ENCODE peak calls at places on chromosomes 13 and 19, in seven cellular contexts. I is activated naive CD8-positive, alpha-beta T cell treated with anti-CD3 and anti-CD28 coated beads for 36 hours; H is activated T-cell treated with anti-CD3 and anti-CD28 coated beads, Interleukin-2, amount 50 U/mL, for 48 hours; Y is activated CD4-positive, alpha-beta T cell treated with anti-CD3 and anti-CD28 coated beads, Interleukin-2, amount 50 U/mL, for 24 hours; P is left lung; X is AG09309; S is stimulated activated CD8-positive, alpha-beta memory T cell treated with anti-CD3 and anti-CD28 coated beads, Interleukin-7, amount 100 ng/mL, for 24 hours. F is an unnamed sample.

GRCh38 chr13:76620036-76620435 is 266.2 kb downstream of the KCTD12 start:
- DNase-seq in I (no peak), H (no peak), S (no peak), X (no peak), P (no peak), Y (no peak), F (no peak)

GRCh38 chr19:4238831-4239230 is 8.0 kb upstream of the YJU2 start:
- DNase-seq in P (no peak), Y (no peak), H (no peak), I (no peak), S (no peak), X (no peak), F (no peak)

GRCh38 chr13:110525328-110526319 is 35.9 kb downstream of the RAB20 start:
- DNase-seq in Y (no peak), X (no peak), P (peak; percentile 83), H (no peak), S (no peak), I (peak; percentile 49), F (no peak)

GRCh38 chr13:42864952-42865634 is 83.7 kb downstream of the FAM216B start:
- DNase-seq in P (peak; percentile 17), H (no peak), S (no peak), Y (no peak), X (no peak), I (no peak), F (no peak)

GRCh38 chr13:107685876-107686275 is 529.5 kb downstream of the LIG4 start:
- DNase-seq in I (no peak), P (no peak), S (no peak), Y (no peak), X (no peak), H (no peak), F (no peak)

GRCh38 chr19:47255947-47256687 is at the start of gene CCDC9:
- DNase-seq in S (no peak), X (peak; percentile 84), Y (peak; percentile 91), H (peak; percentile 96), I (peak; percentile 98), P (peak; percentile 97), F (peak; percentile 82)

GRCh38 chr19:44851427-44851826 is 5.3 kb downstream of the NECTIN2 start:
- DNase-seq in X (no peak), S (no peak), P (no peak), I (no peak), Y (no peak), H (no peak), F (no peak)

GRCh38 chr13:110524484-110525254 is 36.9 kb downstream of the RAB20 start:
- DNase-seq in H (no peak), P (peak; percentile 89), S (no peak), Y (no peak), X (no peak), I (no peak), F (no peak)

GRCh38 chr19:38537071-38537847 is 80.5 kb downstream of the MAP4K1 start:
- DNase-seq in P (no peak), X (no peak), S (no peak), I (no peak), H (no peak), Y (no peak), F (no peak)

GRCh38 chr13:30422056-30422914 is at the start of gene UBE2L5:
- DNase-seq in Y (peak; percentile 32), P (peak; percentile 97), I (peak; percentile 79), S (peak; percentile 33), X (no peak), H (peak; percentile 76), F (peak; percentile 81)

GRCh38 chr19:31875550-31875949 is 469.9 kb upstream of the ZNF507 start:
- DNase-seq in X (no peak), I (no peak), H (no peak), P (no peak), Y (no peak), S (no peak), F (no peak)

GRCh38 chr13:83221256-83221655 is 661.0 kb downstream of the SLITRK1 start:
- DNase-seq in I (no peak), X (no peak), P (no peak), S (no peak), Y (no peak), H (no peak), F (no peak)

GRCh38 chr13:106348032-106348431 is 187.4 kb downstream of the EFNB2 start:
- DNase-seq in P (no peak), Y (no peak), I (no peak), S (no peak), X (no peak), H (no peak), F (no peak)

GRCh38 chr13:43054803-43055802 is 31.7 kb downstream of the DNAJC15 start:
- DNase-seq in I (peak; percentile 11), P (no peak), S (no peak), H (peak; percentile 30), Y (no peak), X (peak; percentile 42), F (no peak)

GRCh38 chr13:102317593-102317992 is 84.3 kb downstream of the FGF14 start:
- DNase-seq in P (peak; percentile 24), H (no peak), S (no peak), I (no peak), X (no peak), Y (no peak), F (no peak)

GRCh38 chr13:104006625-104007061 is 940.4 kb upstream of the SLC10A2 start:
- DNase-seq in P (no peak), I (no peak), H (no peak), S (no peak), X (no peak), Y (no peak), F (no peak)

GRCh38 chr13:26977541-26977940 is 194.1 kb downstream of the USP12 start:
- DNase-seq in Y (no peak), H (no peak), I (no peak), S (no peak), X (no peak), P (no peak), F (no peak)

GRCh38 chr19:58395979-58396627 is 647 bp downstream of the RNF225 start:
- DNase-seq in I (no peak), Y (no peak), P (no peak), X (no peak), H (peak; percentile 67), S (no peak), F (no peak)

GRCh38 chr13:94369862-94370491 is 109.5 kb downstream of the DCT start:
- DNase-seq in H (no peak), Y (no peak), X (no peak), P (no peak), S (no peak), I (no peak), F (no peak)

GRCh38 chr19:16795731-16796130 is 33.5 kb upstream of the SIN3B start:
- DNase-seq in X (no peak), I (no peak), S (no peak), P (no peak), H (no peak), Y (no peak), F (no peak)

GRCh38 chr13:37134411-37135041 is 29.1 kb upstream of the CSNK1A1L start:
- DNase-seq in P (no peak), X (peak; percentile 97), S (no peak), H (no peak), Y (no peak), I (no peak), F (no peak)

GRCh38 chr19:29526730-29527499 is 1.1 kb downstream of the VSTM2B start:
- DNase-seq in S (no peak), H (peak; percentile 65), I (peak; percentile 68), X (no peak), P (no peak), Y (no peak), F (no peak)

GRCh38 chr19:41352609-41353465 is 885 bp downstream of the TGFB1 start:
- DNase-seq in H (peak; percentile 89), X (no peak), P (peak; percentile 94), Y (peak; percentile 60), I (peak; percentile 85), S (peak; percentile 59), F (peak; percentile 37)